ENCODE peak calls at places on chromosomes 3 and 15, in nine cellular contexts. One of them, this sample, is unnamed.

GRCh38 chr15:58330836-58331561 is 100.8 kb upstream of the LIPC start:
- DNase-seq in CD4-positive, CD25-positive, alpha-beta regulatory T cell: no peak
- DNase-seq in breast epithelium: no peak
- DNase-seq in ovary: no peak
- DNase-seq in colonic mucosa: no peak
- DNase-seq in hepatocyte: no peak
- DNase-seq in ascending aorta: no peak
- DNase-seq in A549: no peak
- DNase-seq in body of pancreas: no peak
- DNase-seq in this sample: no peak

GRCh38 chr3:108820586-108820985 is 2.0 kb upstream of the TRAT1 start:
- DNase-seq in CD4-positive, CD25-positive, alpha-beta regulatory T cell: no peak
- DNase-seq in breast epithelium: no peak
- DNase-seq in ovary: no peak
- DNase-seq in colonic mucosa: no peak
- DNase-seq in hepatocyte: no peak
- DNase-seq in ascending aorta: no peak
- DNase-seq in A549: no peak
- DNase-seq in body of pancreas: no peak
- DNase-seq in this sample: no peak

GRCh38 chr3:32861681-32862080 is 43.9 kb downstream of the TRIM71 start:
- DNase-seq in CD4-positive, CD25-positive, alpha-beta regulatory T cell: no peak
- DNase-seq in breast epithelium: no peak
- DNase-seq in ovary: no peak
- DNase-seq in colonic mucosa: no peak
- DNase-seq in hepatocyte: no peak
- DNase-seq in ascending aorta: no peak
- DNase-seq in A549: no peak
- DNase-seq in body of pancreas: no peak
- DNase-seq in this sample: no peak

GRCh38 chr15:70770863-70771262 is 7.5 kb upstream of the UACA start:
- DNase-seq in CD4-positive, CD25-positive, alpha-beta regulatory T cell: no peak
- DNase-seq in breast epithelium: no peak
- DNase-seq in ovary: no peak
- DNase-seq in colonic mucosa: no peak
- DNase-seq in hepatocyte: no peak
- DNase-seq in ascending aorta: no peak
- DNase-seq in A549: peak; percentile 48
- DNase-seq in body of pancreas: no peak
- DNase-seq in this sample: no peak

GRCh38 chr3:37144806-37145205 is 29.6 kb downstream of the LRRFIP2 start:
- DNase-seq in CD4-positive, CD25-positive, alpha-beta regulatory T cell: peak; percentile 11
- DNase-seq in breast epithelium: no peak
- DNase-seq in ovary: no peak
- DNase-seq in colonic mucosa: no peak
- DNase-seq in hepatocyte: no peak
- DNase-seq in ascending aorta: no peak
- DNase-seq in A549: no peak
- DNase-seq in body of pancreas: no peak
- DNase-seq in this sample: no peak

GRCh38 chr15:29057856-29058255 is 172.1 kb downstream of the APBA2 start:
- DNase-seq in CD4-positive, CD25-positive, alpha-beta regulatory T cell: no peak
- DNase-seq in breast epithelium: no peak
- DNase-seq in ovary: no peak
- DNase-seq in colonic mucosa: no peak
- DNase-seq in hepatocyte: no peak
- DNase-seq in ascending aorta: no peak
- DNase-seq in A549: no peak
- DNase-seq in body of pancreas: no peak
- DNase-seq in this sample: no peak

GRCh38 chr3:15051531-15051930 is 13.6 kb downstream of the MRPS25 start:
- DNase-seq in CD4-positive, CD25-positive, alpha-beta regulatory T cell: peak; percentile 32
- DNase-seq in breast epithelium: no peak
- DNase-seq in ovary: no peak
- DNase-seq in colonic mucosa: peak; percentile 34
- DNase-seq in hepatocyte: peak; percentile 64
- DNase-seq in ascending aorta: no peak
- DNase-seq in A549: peak; percentile 81
- DNase-seq in body of pancreas: peak; percentile 31
- DNase-seq in this sample: no peak

GRCh38 chr3:14460342-14461005 is 58.1 kb downstream of the SLC6A6 start:
- DNase-seq in CD4-positive, CD25-positive, alpha-beta regulatory T cell: no peak
- DNase-seq in breast epithelium: peak; percentile 72
- DNase-seq in ovary: peak; percentile 91
- DNase-seq in colonic mucosa: peak; percentile 43
- DNase-seq in hepatocyte: no peak
- DNase-seq in ascending aorta: peak; percentile 41
- DNase-seq in A549: no peak
- DNase-seq in body of pancreas: peak; percentile 57
- DNase-seq in this sample: no peak

GRCh38 chr15:73800662-73801345 is 47.7 kb upstream of the INSYN1 start:
- DNase-seq in CD4-positive, CD25-positive, alpha-beta regulatory T cell: no peak
- DNase-seq in breast epithelium: no peak
- DNase-seq in ovary: peak; percentile 65
- DNase-seq in colonic mucosa: no peak
- DNase-seq in hepatocyte: peak; percentile 37
- DNase-seq in ascending aorta: peak; percentile 18
- DNase-seq in A549: peak; percentile 32
- DNase-seq in body of pancreas: no peak
- DNase-seq in this sample: peak; percentile 20

GRCh38 chr15:39110336-39110735 is 470.5 kb upstream of the THBS1 start:
- DNase-seq in CD4-positive, CD25-positive, alpha-beta regulatory T cell: no peak
- DNase-seq in breast epithelium: no peak
- DNase-seq in ovary: no peak
- DNase-seq in colonic mucosa: no peak
- DNase-seq in hepatocyte: no peak
- DNase-seq in ascending aorta: no peak
- DNase-seq in A549: no peak
- DNase-seq in body of pancreas: no peak
- DNase-seq in this sample: no peak

GRCh38 chr15:33902043-33902442 is 66.3 kb upstream of the CHRM5 start:
- DNase-seq in CD4-positive, CD25-positive, alpha-beta regulatory T cell: no peak
- DNase-seq in breast epithelium: no peak
- DNase-seq in ovary: no peak
- DNase-seq in colonic mucosa: no peak
- DNase-seq in hepatocyte: no peak
- DNase-seq in ascending aorta: no peak
- DNase-seq in A549: no peak
- DNase-seq in body of pancreas: no peak
- DNase-seq in this sample: no peak

GRCh38 chr3:52171577-52172261 is 17.5 kb upstream of the POC1A start:
- DNase-seq in CD4-positive, CD25-positive, alpha-beta regulatory T cell: no peak
- DNase-seq in breast epithelium: no peak
- DNase-seq in ovary: no peak
- DNase-seq in colonic mucosa: no peak
- DNase-seq in hepatocyte: peak; percentile 52
- DNase-seq in ascending aorta: no peak
- DNase-seq in A549: peak; percentile 33
- DNase-seq in body of pancreas: no peak
- DNase-seq in this sample: no peak

GRCh38 chr3:195555110-195555509 is 12.0 kb upstream of the PPP1R2 start:
- DNase-seq in CD4-positive, CD25-positive, alpha-beta regulatory T cell: no peak
- DNase-seq in breast epithelium: no peak
- DNase-seq in ovary: no peak
- DNase-seq in colonic mucosa: no peak
- DNase-seq in hepatocyte: no peak
- DNase-seq in ascending aorta: no peak
- DNase-seq in A549: no peak
- DNase-seq in body of pancreas: no peak
- DNase-seq in this sample: no peak

GRCh38 chr3:102481050-102481449 is 46.2 kb downstream of the ZPLD1 start:
- DNase-seq in CD4-positive, CD25-positive, alpha-beta regulatory T cell: no peak
- DNase-seq in breast epithelium: no peak
- DNase-seq in ovary: no peak
- DNase-seq in colonic mucosa: no peak
- DNase-seq in hepatocyte: no peak
- DNase-seq in ascending aorta: no peak
- DNase-seq in A549: no peak
- DNase-seq in body of pancreas: no peak
- DNase-seq in this sample: no peak

GRCh38 chr3:41846850-41847249 is 115.1 kb downstream of the ULK4 start:
- DNase-seq in CD4-positive, CD25-positive, alpha-beta regulatory T cell: no peak
- DNase-seq in breast epithelium: no peak
- DNase-seq in ovary: no peak
- DNase-seq in colonic mucosa: no peak
- DNase-seq in hepatocyte: no peak
- DNase-seq in ascending aorta: no peak
- DNase-seq in A549: no peak
- DNase-seq in body of pancreas: no peak
- DNase-seq in this sample: no peak

GRCh38 chr3:139430467-139430866 is 41.0 kb upstream of the COPB2 start:
- DNase-seq in CD4-positive, CD25-positive, alpha-beta regulatory T cell: no peak
- DNase-seq in breast epithelium: no peak
- DNase-seq in ovary: no peak
- DNase-seq in colonic mucosa: no peak
- DNase-seq in hepatocyte: no peak
- DNase-seq in ascending aorta: no peak
- DNase-seq in A549: no peak
- DNase-seq in body of pancreas: no peak
- DNase-seq in this sample: no peak

GRCh38 chr3:23495507-23495906 is 292.4 kb downstream of the UBE2E2 start:
- DNase-seq in CD4-positive, CD25-positive, alpha-beta regulatory T cell: no peak
- DNase-seq in breast epithelium: no peak
- DNase-seq in ovary: no peak
- DNase-seq in colonic mucosa: no peak
- DNase-seq in hepatocyte: no peak
- DNase-seq in ascending aorta: no peak
- DNase-seq in A549: no peak
- DNase-seq in body of pancreas: no peak
- DNase-seq in this sample: no peak

GRCh38 chr15:78023081-78023665 is 54.3 kb downstream of the TBC1D2B start:
- DNase-seq in CD4-positive, CD25-positive, alpha-beta regulatory T cell: no peak
- DNase-seq in breast epithelium: no peak
- DNase-seq in ovary: no peak
- DNase-seq in colonic mucosa: no peak
- DNase-seq in hepatocyte: no peak
- DNase-seq in ascending aorta: no peak
- DNase-seq in A549: no peak
- DNase-seq in body of pancreas: no peak
- DNase-seq in this sample: no peak
- H3K27ac ChIP-seq in CD4-positive, CD25-positive, alpha-beta regulatory T cell: no peak overlapping the region
- H3K27ac ChIP-seq in breast epithelium: no peak overlapping the region
- H3K27ac ChIP-seq in ovary: peak overlapping the region; percentile 75
- H3K27ac ChIP-seq in colonic mucosa: peak overlapping the region; percentile 34
- H3K27ac ChIP-seq in hepatocyte: no peak overlapping the region
- H3K27ac ChIP-seq in ascending aorta: no peak overlapping the region
- H3K27ac ChIP-seq in A549: no peak overlapping the region
- H3K27ac ChIP-seq in body of pancreas: no peak overlapping the region
- H3K27ac ChIP-seq in this sample: no peak overlapping the region

GRCh38 chr3:53255360-53255774 is 455 bp downstream of the TKT start:
- DNase-seq in CD4-positive, CD25-positive, alpha-beta regulatory T cell: peak; percentile 47
- DNase-seq in breast epithelium: no peak
- DNase-seq in ovary: peak; percentile 59
- DNase-seq in colonic mucosa: peak; percentile 44
- DNase-seq in hepatocyte: peak; percentile 64
- DNase-seq in ascending aorta: no peak
- DNase-seq in A549: no peak
- DNase-seq in body of pancreas: peak; percentile 48
- DNase-seq in this sample: no peak
- H3K4me1 ChIP-seq in CD4-positive, CD25-positive, alpha-beta regulatory T cell: peaks cover 28% of the 10 kb centered on the region
- H3K4me1 ChIP-seq in breast epithelium: no peaks in the 10 kb centered on the region
- H3K4me1 ChIP-seq in ovary: peaks cover 10% of the 10 kb centered on the region
- H3K4me1 ChIP-seq in colonic mucosa: peaks cover 14% of the 10 kb centered on the region
- H3K4me1 ChIP-seq in hepatocyte: peaks cover 21% of the 10 kb centered on the region
- H3K4me1 ChIP-seq in ascending aorta: peaks cover 40% of the 10 kb centered on the region
- H3K4me1 ChIP-seq in A549: peaks cover 36% of the 10 kb centered on the region
- H3K4me1 ChIP-seq in body of pancreas: peaks cover 55% of the 10 kb centered on the region
- H3K4me1 ChIP-seq in this sample: peaks cover 42% of the 10 kb centered on the region

GRCh38 chr3:172192830-172193415 is 153.5 kb downstream of the FNDC3B start:
- DNase-seq in CD4-positive, CD25-positive, alpha-beta regulatory T cell: no peak
- DNase-seq in breast epithelium: no peak
- DNase-seq in ovary: no peak
- DNase-seq in colonic mucosa: no peak
- DNase-seq in hepatocyte: no peak
- DNase-seq in ascending aorta: no peak
- DNase-seq in A549: no peak
- DNase-seq in body of pancreas: no peak
- DNase-seq in this sample: no peak

GRCh38 chr3:172197344-172197743 is 158.0 kb downstream of the FNDC3B start:
- DNase-seq in CD4-positive, CD25-positive, alpha-beta regulatory T cell: no peak
- DNase-seq in breast epithelium: no peak
- DNase-seq in ovary: no peak
- DNase-seq in colonic mucosa: no peak
- DNase-seq in hepatocyte: no peak
- DNase-seq in ascending aorta: no peak
- DNase-seq in A549: no peak
- DNase-seq in body of pancreas: no peak
- DNase-seq in this sample: no peak

GRCh38 chr3:172193436-172193835 is 154.1 kb downstream of the FNDC3B start:
- DNase-seq in CD4-positive, CD25-positive, alpha-beta regulatory T cell: no peak
- DNase-seq in breast epithelium: no peak
- DNase-seq in ovary: no peak
- DNase-seq in colonic mucosa: no peak
- DNase-seq in hepatocyte: no peak
- DNase-seq in ascending aorta: no peak
- DNase-seq in A549: no peak
- DNase-seq in body of pancreas: no peak
- DNase-seq in this sample: no peak

GRCh38 chr3:172195393-172195754 is 156.0 kb downstream of the FNDC3B start:
- DNase-seq in CD4-positive, CD25-positive, alpha-beta regulatory T cell: no peak
- DNase-seq in breast epithelium: no peak
- DNase-seq in ovary: no peak
- DNase-seq in colonic mucosa: no peak
- DNase-seq in hepatocyte: no peak
- DNase-seq in ascending aorta: no peak
- DNase-seq in A549: no peak
- DNase-seq in body of pancreas: no peak
- DNase-seq in this sample: no peak

DNA sequence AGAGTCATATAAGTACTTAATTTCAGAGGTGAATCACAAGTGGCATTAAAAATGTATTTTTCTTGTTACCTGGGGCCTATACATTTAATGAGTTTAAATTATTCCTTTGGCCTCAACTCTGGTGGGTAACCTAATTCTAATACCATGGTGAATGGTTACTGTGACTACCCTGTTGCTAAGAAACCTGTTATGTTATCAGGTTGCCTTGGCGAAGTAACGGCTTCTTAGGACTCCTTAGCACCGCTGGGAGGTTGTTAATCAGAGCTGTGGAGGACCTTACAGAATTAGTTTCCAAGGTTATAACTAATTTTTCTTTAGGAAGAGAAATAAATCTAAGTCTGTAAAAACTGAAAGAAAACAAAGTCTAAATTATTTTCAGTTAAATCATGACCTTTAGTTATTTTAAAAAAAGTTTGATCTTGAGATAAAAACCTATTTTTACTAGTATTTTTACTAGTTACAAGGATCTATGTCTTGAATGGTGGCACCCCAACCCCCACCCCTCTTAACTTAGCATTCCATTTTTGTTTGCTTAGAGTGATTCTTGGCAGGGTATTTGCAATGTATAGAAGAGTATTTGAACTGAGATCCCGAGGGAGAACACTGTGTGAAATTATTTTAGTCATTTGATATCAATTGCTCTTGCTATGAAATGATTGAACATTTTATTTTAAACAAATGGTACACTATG is 155.5 kb downstream of the FNDC3B start:
- DNase-seq in CD4-positive, CD25-positive, alpha-beta regulatory T cell: no peak
- DNase-seq in breast epithelium: no peak
- DNase-seq in ovary: no peak
- DNase-seq in colonic mucosa: no peak
- DNase-seq in hepatocyte: no peak
- DNase-seq in ascending aorta: no peak
- DNase-seq in A549: peak; percentile 55
- DNase-seq in body of pancreas: no peak
- DNase-seq in this sample: no peak
- H3K27ac ChIP-seq in CD4-positive, CD25-positive, alpha-beta regulatory T cell: no peak overlapping the region
- H3K27ac ChIP-seq in breast epithelium: peak overlapping the region; percentile 9
- H3K27ac ChIP-seq in ovary: no peak overlapping the region
- H3K27ac ChIP-seq in colonic mucosa: no peak overlapping the region
- H3K27ac ChIP-seq in hepatocyte: peak overlapping the region; percentile 3
- H3K27ac ChIP-seq in ascending aorta: no peak overlapping the region
- H3K27ac ChIP-seq in A549: peak overlapping the region; percentile 78
- H3K27ac ChIP-seq in body of pancreas: no peak overlapping the region
- H3K27ac ChIP-seq in this sample: peak overlapping the region; percentile 33

GRCh38 chr3:188286087-188286513 is 132.1 kb downstream of the LPP start:
- DNase-seq in CD4-positive, CD25-positive, alpha-beta regulatory T cell: no peak
- DNase-seq in breast epithelium: no peak
- DNase-seq in ovary: no peak
- DNase-seq in colonic mucosa: no peak
- DNase-seq in hepatocyte: no peak
- DNase-seq in ascending aorta: peak; percentile 43
- DNase-seq in A549: no peak
- DNase-seq in body of pancreas: no peak
- DNase-seq in this sample: no peak
- H3K4me1 ChIP-seq in CD4-positive, CD25-positive, alpha-beta regulatory T cell: peaks cover 7% of the 10 kb centered on the region
- H3K4me1 ChIP-seq in breast epithelium: no peaks in the 10 kb centered on the region
- H3K4me1 ChIP-seq in ovary: peaks cover 26% of the 10 kb centered on the region
- H3K4me1 ChIP-seq in colonic mucosa: no peaks in the 10 kb centered on the region
- H3K4me1 ChIP-seq in hepatocyte: peaks cover 16% of the 10 kb centered on the region
- H3K4me1 ChIP-seq in ascending aorta: peaks cover 70% of the 10 kb centered on the region
- H3K4me1 ChIP-seq in A549: peaks cover 72% of the 10 kb centered on the region
- H3K4me1 ChIP-seq in body of pancreas: peaks cover 36% of the 10 kb centered on the region
- H3K4me1 ChIP-seq in this sample: peaks cover 52% of the 10 kb centered on the region

This sample was measured in thoracic aorta.